ENCODE peak calls at places on chromosome 22, in four cellular contexts. T is left ventricle myocardium inferior, K is brain microvascular endothelial cell, C is sigmoid colon. G is an unnamed sample. For H3K36me3, the result is how much of the 10 kb centered on the place peaks cover.

GRCh38 chr22:43859621-43860020 is 2.7 kb downstream of the SULT4A1 start:
- DNase-seq in K (no peak), C (peak), T (no peak), G (no peak)

GRCh38 chr22:44600386-44600785 is 101.6 kb upstream of the PRR5 start:
- DNase-seq in T (no peak), K (no peak), C (no peak), G (no peak)

GRCh38 chr22:47146391-47146790 is 383.9 kb downstream of the TBC1D22A start:
- DNase-seq in C (no peak), T (no peak), K (no peak), G (no peak)

GRCh38 chr22:38965614-38966378 is 8.4 kb downstream of the APOBEC3A start:
- DNase-seq in T (no peak), K (no peak), C (no peak), G (no peak)

GRCh38 chr22:44091021-44091721 is 67.1 kb downstream of the PARVB start:
- DNase-seq in K (peak), T (no peak), C (peak), G (no peak)

GRCh38 chr22:18977824-18978425 is 41.8 kb upstream of the PRODH start:
- DNase-seq in K (no peak), C (no peak), T (no peak), G (no peak)

GRCh38 chr22:39534591-39535301 is 2.2 kb upstream of the RPS19BP1 start:
- DNase-seq in C (peak), K (peak), T (peak), G (peak)

GRCh38 chr22:27122561-27122960 is 465.2 kb downstream of the MIAT start:
- DNase-seq in T (no peak), K (no peak), C (no peak), G (no peak)

DNA sequence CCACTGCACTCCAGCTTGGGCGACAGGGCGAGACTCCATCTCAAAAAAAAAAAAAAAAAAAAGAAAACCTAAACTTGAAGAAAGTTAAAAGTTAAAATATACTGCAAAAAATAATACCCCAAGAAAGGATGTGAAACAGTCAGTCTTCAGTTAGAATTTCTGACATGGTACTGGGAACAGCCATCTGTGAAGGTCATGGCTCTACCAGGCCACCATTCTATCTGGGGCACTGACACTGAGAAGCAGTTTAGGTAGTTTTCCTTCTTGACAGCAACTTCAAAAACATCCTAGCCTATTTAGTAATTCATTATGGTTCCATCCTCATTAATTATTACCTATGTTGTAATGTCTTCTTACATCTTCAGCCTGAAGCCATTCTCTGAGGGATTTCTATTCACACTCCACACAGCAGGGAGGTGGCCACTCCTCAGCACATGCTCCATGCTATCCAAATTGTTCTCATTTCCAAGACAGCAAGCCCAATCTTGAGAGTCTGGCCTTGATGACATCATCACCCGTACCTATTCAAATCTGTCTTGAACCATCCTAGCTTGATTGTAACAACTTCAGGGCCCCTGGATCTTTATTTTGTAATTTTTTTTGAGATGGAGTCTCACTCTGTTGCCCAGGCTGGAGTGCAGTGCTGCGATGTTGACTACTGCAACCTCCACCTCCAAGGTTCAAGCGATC is 38.2 kb downstream of the SERPIND1 start:
- DNase-seq in T (no peak), C (no peak), K (no peak), G (no peak)
- H3K36me3 ChIP-seq in T (half or more), C (half or more), K (under half), G (half or more)

GRCh38 chr22:23891726-23892125 is 2.5 kb upstream of the MIF start:
- DNase-seq in C (no peak), K (no peak), T (no peak), G (no peak)

GRCh38 chr22:23892130-23892529 is 2.1 kb upstream of the MIF start:
- DNase-seq in T (no peak), K (no peak), C (no peak), G (no peak)

GRCh38 chr22:23893957-23894709 is at the start of gene MIF:
- DNase-seq in T (peak), K (peak), C (peak), G (peak)

GRCh38 chr22:23893446-23893956 is 682 bp upstream of the MIF start:
- DNase-seq in K (no peak), C (peak), T (no peak), G (no peak)

DNA sequence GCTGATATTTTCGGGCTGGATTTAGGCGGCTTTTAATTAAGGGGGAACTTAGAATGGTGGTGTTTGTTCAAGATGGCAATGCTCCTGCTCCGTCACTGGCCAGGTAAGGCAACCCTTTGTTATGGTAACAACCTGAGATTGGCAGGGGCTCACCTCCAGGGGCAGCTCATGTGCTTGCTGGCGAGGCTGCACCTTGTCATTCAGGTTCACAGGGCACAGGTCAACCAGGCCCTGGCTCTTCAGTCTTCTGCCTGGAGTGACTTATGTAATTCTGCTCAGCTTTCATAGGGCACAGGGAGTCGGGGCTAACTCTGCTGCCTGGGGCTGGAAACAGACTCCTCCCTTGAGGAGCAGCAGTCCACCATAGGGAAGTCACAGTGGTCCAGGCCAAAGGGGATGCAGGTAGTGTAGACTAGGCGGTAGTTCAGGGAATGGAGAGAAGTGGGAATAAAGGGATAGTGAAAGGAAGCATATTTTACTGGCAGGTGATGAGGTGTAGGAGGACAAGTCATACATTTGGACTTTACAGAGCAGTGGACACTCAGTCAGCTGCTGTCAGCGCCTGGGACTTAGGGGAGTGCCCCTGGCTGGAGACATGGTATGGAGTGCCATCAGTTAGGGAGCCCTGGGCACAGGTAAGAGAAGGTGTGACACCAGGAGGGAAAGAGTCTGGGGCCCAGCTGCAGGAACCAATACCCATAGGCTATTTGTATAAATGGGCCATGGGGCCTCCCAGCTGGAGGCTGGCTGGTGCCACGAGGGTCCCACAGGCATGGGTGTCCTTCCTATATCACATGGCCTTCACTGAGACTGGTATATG is 1.3 kb upstream of the MIF start:
- DNase-seq in C (peak), K (no peak), T (no peak), G (no peak)
- H3K4me3 ChIP-seq in C (no peak), K (no peak), T (no peak), G (no peak)

GRCh38 chr22:31241936-31242335 is 29.8 kb downstream of the LIMK2 start:
- DNase-seq in T (no peak), C (no peak), K (peak), G (no peak)
- TF ChIP-seq CTCF in T (no peak), C (no peak), K (peak), G (no peak)

GRCh38 chr22:31436132-31436531 is 36.7 kb downstream of the DRG1 start:
- DNase-seq in T (no peak), K (no peak), C (no peak), G (no peak)
- H3K36me3 ChIP-seq in T (half or more), K (half or more), C (half or more), G (half or more)

DNA sequence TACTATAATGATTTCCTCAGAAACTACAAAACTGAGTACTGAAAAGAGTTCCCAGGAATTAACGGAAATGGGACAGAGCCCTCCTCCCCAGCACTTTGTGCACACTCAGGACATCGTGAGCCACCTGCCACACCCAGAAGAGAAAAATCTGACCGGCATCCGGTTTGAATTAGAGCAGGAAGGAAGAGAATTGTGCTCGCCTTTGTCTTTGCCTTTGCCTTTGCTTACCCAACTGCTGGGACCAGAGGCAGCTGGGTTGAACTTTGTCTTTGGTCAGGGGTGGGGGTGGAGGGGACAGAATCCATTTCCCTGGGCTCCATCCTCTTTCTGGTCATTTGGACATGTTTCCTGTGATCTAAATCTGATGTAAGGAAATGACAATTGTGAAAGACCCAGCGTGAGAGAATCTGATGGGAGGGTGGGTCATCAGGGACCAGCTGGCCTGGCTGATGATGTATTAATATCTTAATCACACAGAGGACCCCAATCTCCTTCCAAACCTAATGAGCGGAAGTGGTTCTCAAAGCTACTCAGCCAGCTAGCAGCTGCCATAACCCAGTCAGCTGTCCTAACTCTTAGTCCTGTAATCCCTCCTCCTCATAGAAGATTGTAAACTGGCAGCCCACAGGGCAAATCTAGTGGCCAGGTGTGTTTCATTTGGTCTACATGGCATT is 1.1 kb upstream of the LIMK2 start:
- DNase-seq in T (peak), C (no peak), K (no peak), G (peak)
- H3K4me3 ChIP-seq in T (peak), C (no peak), K (no peak), G (no peak)

GRCh38 chr22:37374571-37374970 is 52.7 kb downstream of the ELFN2 start:
- DNase-seq in K (no peak), T (no peak), C (no peak), G (no peak)
- TF ChIP-seq CTCF in K (no peak), T (no peak), C (no peak), G (no peak)

GRCh38 chr22:45720875-45721378 is 49.3 kb downstream of the ATXN10 start:
- DNase-seq in K (no peak), C (no peak), T (no peak), G (no peak)

GRCh38 chr22:45722006-45722405 is 50.4 kb downstream of the ATXN10 start:
- DNase-seq in C (no peak), T (no peak), K (no peak), G (no peak)

GRCh38 chr22:45718391-45718790 is 46.8 kb downstream of the ATXN10 start:
- DNase-seq in K (no peak), T (no peak), C (no peak), G (no peak)

DNA sequence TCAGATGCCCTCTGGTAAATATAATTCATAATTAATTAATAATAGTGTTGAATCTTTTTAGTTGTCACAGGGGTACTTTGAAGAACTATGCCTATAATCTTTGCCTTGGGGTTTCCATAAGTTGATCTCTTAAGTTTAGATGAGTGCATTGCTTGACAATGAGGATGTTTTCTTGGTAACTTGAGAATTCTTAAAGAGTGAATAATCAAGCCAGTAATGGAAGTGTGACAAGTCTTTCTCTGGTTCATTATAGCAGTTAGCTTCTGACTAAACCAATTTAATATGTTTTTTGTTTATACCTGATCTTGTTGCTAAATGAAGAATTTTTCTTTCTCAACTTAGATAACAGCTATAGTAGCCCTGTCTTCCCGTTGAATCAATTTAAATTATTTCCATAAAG is 46.2 kb downstream of the ATXN10 start:
- DNase-seq in C (no peak), T (no peak), K (no peak), G (no peak)
- H3K36me3 ChIP-seq in C (under half), T (under half), K (under half), G (under half)

DNA sequence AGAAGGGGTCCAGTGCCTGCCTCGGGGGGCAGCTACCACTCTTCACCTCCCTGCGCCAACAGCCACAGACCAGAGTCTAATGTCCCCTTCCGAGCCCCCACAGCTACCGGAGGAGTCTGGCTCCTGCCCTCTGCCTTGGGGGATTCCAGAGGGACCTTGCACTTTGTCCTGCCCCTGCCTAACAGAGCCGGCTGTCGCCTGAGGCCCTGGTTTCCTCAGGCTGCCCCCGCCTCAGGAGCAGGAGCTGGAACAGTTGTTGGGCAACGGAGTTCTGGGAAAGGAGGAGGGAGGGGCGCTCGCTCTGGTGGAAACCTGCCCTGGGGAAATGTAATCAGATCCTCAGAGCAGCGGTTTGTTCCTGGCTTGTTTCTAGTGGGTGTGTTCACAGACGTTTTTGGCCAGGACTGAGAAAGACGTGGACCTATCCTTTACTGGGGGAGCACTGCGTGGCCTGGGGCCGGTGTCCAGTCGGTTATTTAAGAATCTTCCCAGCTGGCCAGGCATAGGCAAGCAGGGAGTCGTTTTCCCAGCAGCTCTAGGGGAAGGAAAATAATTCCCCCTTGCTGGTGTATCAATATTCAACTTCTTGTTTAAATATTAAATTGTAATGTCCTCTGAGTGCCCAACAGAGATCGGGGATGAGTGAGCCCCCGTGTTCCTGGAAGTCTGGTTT is 32.3 kb downstream of the A4GALT start:
- DNase-seq in K (peak), T (peak), C (peak), G (peak)
- H3K4me3 ChIP-seq in K (no peak), T (peak), C (no peak), G (no peak)

GRCh38 chr22:21450320-21450831 is 16.8 kb upstream of the TMEM191C start:
- DNase-seq in C (peak), K (no peak), T (no peak), G (no peak)
- TF ChIP-seq CTCF in C (no peak), K (peak), T (no peak), G (no peak)

DNA sequence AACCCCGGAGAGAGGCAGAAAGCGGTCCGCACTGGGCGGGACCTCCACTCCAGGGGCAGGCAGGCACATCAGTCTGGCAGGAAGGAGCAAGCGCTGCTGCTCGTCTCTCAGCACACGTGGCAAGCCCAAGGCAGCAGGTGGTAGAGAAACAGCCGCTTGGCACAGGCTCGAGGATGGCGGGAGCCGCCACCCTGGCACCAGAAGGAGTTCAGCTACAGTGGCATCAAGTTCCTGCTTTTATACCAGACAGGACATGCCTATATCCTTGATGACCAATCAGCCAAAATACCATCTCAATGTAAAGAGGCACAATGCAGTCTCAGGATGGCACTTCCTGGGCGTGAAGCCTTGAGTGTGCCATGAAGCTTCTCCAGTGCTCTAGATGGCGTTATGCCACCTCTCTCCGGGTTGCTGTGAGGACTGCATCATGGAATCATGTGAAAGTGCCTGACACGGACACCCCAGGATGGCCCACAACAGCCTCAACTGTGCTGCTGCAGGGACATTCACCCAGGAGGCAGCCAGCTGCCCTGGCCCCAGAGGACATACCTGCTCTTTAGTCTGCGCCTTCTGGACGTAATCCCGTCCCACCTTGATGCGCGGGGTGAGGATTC is 64.8 kb downstream of the APOL1 start:
- DNase-seq in T (no peak), K (no peak), C (no peak), G (no peak)
- H3K36me3 ChIP-seq in T (half or more), K (half or more), C (half or more), G (under half)

G was measured in heart right ventricle.